ENCODE peak calls at places on chromosomes 11 and 22, in ten cellular contexts. K is NCI-H1417; V is skeletal muscle cell; E is foreskin keratinocyte; A is activated CD4-positive, alpha-beta T cell treated with anti-CD3 and anti-CD28 coated beads, Interleukin-2, amount 50 U/mL, for 4 hours; J is HepG2; Y is hepatic stellate cell; X is naive thymus-derived CD8-positive, alpha-beta T cell; P is AG04450; Z is NCI-H1105 treated with DMSO at 0.1 percent for 48 hours. N is an unnamed sample.

GRCh38 chr11:19557185-19557584 is 155.5 kb upstream of the NAV2 start:
- DNase-seq in A (no peak), Y (no peak), J (no peak), P (no peak), X (no peak), K (no peak), E (no peak), V (no peak), Z (no peak), N (no peak)

GRCh38 chr22:38271927-38272372 is 860 bp downstream of the TMEM184B start:
- DNase-seq in V (no peak), A (no peak), Z (peak), E (peak), P (no peak), Y (no peak), J (no peak), X (no peak), K (peak), N (no peak)

GRCh38 chr11:27912916-27913315 is 195.0 kb downstream of the KIF18A start:
- DNase-seq in X (no peak), K (no peak), J (no peak), E (no peak), Y (no peak), Z (no peak), V (no peak), A (no peak), P (no peak), N (no peak)

GRCh38 chr11:82092904-82093303 is 640.8 kb downstream of the FAM181B start:
- DNase-seq in Y (no peak), Z (no peak), X (no peak), J (no peak), P (no peak), K (no peak), E (no peak), V (no peak), A (no peak), N (no peak)

GRCh38 chr11:93000511-93001476 is 31.3 kb downstream of the MTNR1B start:
- DNase-seq in A (no peak), P (peak), K (no peak), E (peak), V (peak), Z (no peak), J (peak), Y (peak), X (no peak), N (peak)

GRCh38 chr22:36236338-36237319 is 2.7 kb downstream of the APOL2 start:
- DNase-seq in K (no peak), Z (no peak), V (no peak), A (no peak), Y (no peak), P (no peak), X (no peak), E (no peak), J (no peak), N (no peak)

GRCh38 chr11:107116358-107116757 is 98.1 kb upstream of the GUCY1A2 start:
- DNase-seq in E (no peak), X (no peak), Y (no peak), V (no peak), J (no peak), A (no peak), K (no peak), P (no peak), Z (no peak), N (no peak)

GRCh38 chr11:124194696-124195418 is 11.7 kb downstream of the OR10D3 start:
- DNase-seq in Y (peak), E (peak), K (peak), P (peak), Z (peak), J (peak), X (no peak), V (peak), A (peak), N (no peak)

GRCh38 chr11:133945087-133945974 is 11.4 kb downstream of the IGSF9B start:
- DNase-seq in E (no peak), K (no peak), P (no peak), Z (no peak), V (no peak), A (peak), J (no peak), X (peak), Y (no peak), N (no peak)

GRCh38 chr11:66844496-66845142 is 1.4 kb downstream of the RCE1 start:
- DNase-seq in X (no peak), A (no peak), P (no peak), Y (no peak), V (no peak), E (no peak), K (no peak), J (no peak), Z (no peak), N (no peak)

GRCh38 chr11:124776865-124777645 is 15.0 kb upstream of the ESAM start:
- DNase-seq in J (no peak), V (no peak), X (no peak), E (no peak), P (no peak), Z (no peak), Y (peak), K (no peak), A (no peak), N (no peak)

GRCh38 chr11:115477410-115477809 is 26.8 kb downstream of the CADM1 start:
- DNase-seq in P (no peak), X (no peak), E (no peak), V (no peak), A (no peak), J (no peak), Z (no peak), Y (no peak), K (no peak), N (no peak)

GRCh38 chr11:559712-560304 is 730 bp downstream of the LMNTD2 start:
- DNase-seq in V (no peak), P (no peak), X (no peak), Z (no peak), A (no peak), E (no peak), Y (no peak), J (peak), K (no peak), N (no peak)

GRCh38 chr22:30806391-30806861 is 111.8 kb downstream of the OSBP2 start:
- DNase-seq in X (no peak), V (no peak), J (peak), P (no peak), K (no peak), Z (no peak), E (peak), A (no peak), Y (no peak), N (peak)

GRCh38 chr11:22465620-22466019 is 127.4 kb downstream of the SLC17A6 start:
- DNase-seq in V (no peak), Z (no peak), K (no peak), X (no peak), A (no peak), J (no peak), E (no peak), Y (no peak), P (no peak), N (no peak)

GRCh38 chr11:61829806-61830205 is 1.7 kb downstream of the FADS2 start:
- DNase-seq in Y (no peak), P (no peak), K (no peak), Z (no peak), X (no peak), J (no peak), E (no peak), V (no peak), A (no peak), N (no peak)

GRCh38 chr11:60866911-60867870 is at the start of gene ZP1:
- DNase-seq in P (no peak), K (peak), E (no peak), Y (no peak), A (no peak), V (no peak), Z (peak), J (no peak), X (no peak), N (no peak)

GRCh38 chr11:128582496-128583366 is 4.6 kb downstream of the ETS1 start:
- DNase-seq in J (no peak), E (peak), P (peak), X (no peak), Z (no peak), V (peak), K (no peak), A (no peak), Y (peak), N (peak)

GRCh38 chr11:102911758-102912481 is 37.1 kb upstream of the MMP12 start:
- DNase-seq in V (no peak), J (no peak), A (no peak), P (no peak), E (peak), Z (no peak), X (no peak), Y (no peak), K (no peak), N (no peak)

GRCh38 chr11:116275634-116276033 is 497.2 kb downstream of the BUD13 start:
- DNase-seq in Y (peak), K (no peak), P (no peak), E (no peak), A (no peak), X (no peak), J (no peak), V (no peak), Z (no peak), N (no peak)

GRCh38 chr11:8018742-8019631 is 31.9 kb downstream of the EIF3F start:
- DNase-seq in E (no peak), A (peak), Z (peak), P (peak), X (peak), K (peak), J (peak), Y (peak), V (no peak), N (no peak)

GRCh38 chr11:61917357-61918109 is at the start of gene RAB3IL1:
- DNase-seq in E (no peak), K (no peak), Z (no peak), Y (peak), J (no peak), V (no peak), P (no peak), X (no peak), A (no peak), N (no peak)

GRCh38 chr11:818396-819128 is at the start of gene PNPLA2:
- DNase-seq in Z (no peak), K (no peak), J (peak), P (no peak), E (no peak), V (no peak), X (no peak), Y (peak), A (no peak), N (no peak)

GRCh38 chr11:15493921-15494630 is 379.4 kb downstream of the INSC start:
- DNase-seq in X (no peak), Z (no peak), E (no peak), Y (no peak), J (no peak), P (no peak), V (peak), A (no peak), K (no peak), N (no peak)

GRCh38 chr11:11777897-11778296 is 63.9 kb upstream of the USP47 start:
- DNase-seq in E (no peak), V (no peak), Y (no peak), Z (no peak), P (no peak), A (no peak), K (no peak), X (no peak), J (no peak), N (no peak)

GRCh38 chr11:2445107-2445947 is 519 bp downstream of the KCNQ1 start:
- DNase-seq in K (no peak), X (peak), Z (peak), P (no peak), Y (no peak), E (no peak), J (no peak), V (no peak), A (no peak), N (no peak)

GRCh38 chr11:119284344-119285157 is 32.4 kb downstream of the MCAM start:
- DNase-seq in V (no peak), Z (peak), X (peak), E (no peak), J (peak), A (no peak), K (peak), Y (peak), P (no peak), N (no peak)

GRCh38 chr11:7451952-7452507 is 33.3 kb upstream of the OLFML1 start:
- DNase-seq in Z (no peak), V (no peak), J (no peak), P (no peak), X (no peak), A (no peak), Y (no peak), E (no peak), K (no peak), N (no peak)

GRCh38 chr11:46353706-46354105 is 6.4 kb downstream of the DGKZ start:
- DNase-seq in E (no peak), A (peak), K (no peak), Z (no peak), Y (no peak), P (no peak), J (no peak), V (no peak), X (no peak), N (no peak)

GRCh38 chr22:49827853-49828598 is at the start of gene BRD1:
- DNase-seq in K (peak), Z (peak), J (no peak), A (peak), P (peak), Y (peak), X (peak), E (no peak), V (no peak), N (no peak)